ENCODE peak calls at places on chromosomes 3 and 15, in ten cellular contexts. One of them, this sample, is unnamed.

GRCh38 chr3:175743733-175744400 is 884.7 kb downstream of the NAALADL2 start:
- DNase-seq in LNCaP clone FGC: no peak
- DNase-seq in lower lobe of right lung: no peak
- DNase-seq in T-helper 17 cell: no peak
- DNase-seq in GM13976: no peak
- DNase-seq in choroid plexus epithelial cell: peak; percentile 64
- DNase-seq in BE2C: no peak
- DNase-seq in activated gamma-delta T cell treated with Interleukin-2 at 50 U/mL for 16 hours: no peak
- DNase-seq in stimulated activated CD4-positive, alpha-beta T cell treated with anti-CD3 and anti-CD28 coated beads, Interleukin-15, amount 100 ng/mL, for 24 hours: no peak
- DNase-seq in EL: peak; percentile 79
- DNase-seq in this sample: no peak

GRCh38 chr3:31125413-31126020 is 231.1 kb upstream of the GADL1 start:
- DNase-seq in T-helper 17 cell: no peak
- DNase-seq in choroid plexus epithelial cell: no peak
- DNase-seq in LNCaP clone FGC: no peak
- DNase-seq in BE2C: no peak
- DNase-seq in stimulated activated CD4-positive, alpha-beta T cell treated with anti-CD3 and anti-CD28 coated beads, Interleukin-15, amount 100 ng/mL, for 24 hours: no peak
- DNase-seq in lower lobe of right lung: no peak
- DNase-seq in GM13976: no peak
- DNase-seq in activated gamma-delta T cell treated with Interleukin-2 at 50 U/mL for 16 hours: no peak
- DNase-seq in EL: no peak
- DNase-seq in this sample: no peak

GRCh38 chr15:37900286-37901221 is 33.9 kb upstream of the TMCO5A start:
- DNase-seq in activated gamma-delta T cell treated with Interleukin-2 at 50 U/mL for 16 hours: no peak
- DNase-seq in T-helper 17 cell: no peak
- DNase-seq in lower lobe of right lung: no peak
- DNase-seq in GM13976: no peak
- DNase-seq in BE2C: no peak
- DNase-seq in stimulated activated CD4-positive, alpha-beta T cell treated with anti-CD3 and anti-CD28 coated beads, Interleukin-15, amount 100 ng/mL, for 24 hours: no peak
- DNase-seq in EL: peak; percentile 94
- DNase-seq in choroid plexus epithelial cell: peak; percentile 89
- DNase-seq in LNCaP clone FGC: no peak
- DNase-seq in this sample: no peak

GRCh38 chr3:128698211-128699011 is 27.6 kb upstream of the RAB7A start:
- DNase-seq in EL: peak; percentile 39
- DNase-seq in lower lobe of right lung: peak; percentile 62
- DNase-seq in stimulated activated CD4-positive, alpha-beta T cell treated with anti-CD3 and anti-CD28 coated beads, Interleukin-15, amount 100 ng/mL, for 24 hours: peak; percentile 38
- DNase-seq in BE2C: no peak
- DNase-seq in choroid plexus epithelial cell: peak; percentile 17
- DNase-seq in LNCaP clone FGC: no peak
- DNase-seq in activated gamma-delta T cell treated with Interleukin-2 at 50 U/mL for 16 hours: peak; percentile 9
- DNase-seq in GM13976: peak; percentile 63
- DNase-seq in T-helper 17 cell: peak; percentile 13
- DNase-seq in this sample: no peak

GRCh38 chr3:59751606-59752005 is 701.8 kb upstream of the CFAP20DC start:
- DNase-seq in GM13976: no peak
- DNase-seq in lower lobe of right lung: no peak
- DNase-seq in LNCaP clone FGC: no peak
- DNase-seq in activated gamma-delta T cell treated with Interleukin-2 at 50 U/mL for 16 hours: no peak
- DNase-seq in BE2C: no peak
- DNase-seq in choroid plexus epithelial cell: no peak
- DNase-seq in EL: no peak
- DNase-seq in stimulated activated CD4-positive, alpha-beta T cell treated with anti-CD3 and anti-CD28 coated beads, Interleukin-15, amount 100 ng/mL, for 24 hours: no peak
- DNase-seq in T-helper 17 cell: no peak
- DNase-seq in this sample: no peak

GRCh38 chr3:135911106-135911505 is 54.4 kb upstream of the PPP2R3A start:
- DNase-seq in BE2C: no peak
- DNase-seq in LNCaP clone FGC: no peak
- DNase-seq in GM13976: no peak
- DNase-seq in lower lobe of right lung: no peak
- DNase-seq in EL: no peak
- DNase-seq in choroid plexus epithelial cell: no peak
- DNase-seq in stimulated activated CD4-positive, alpha-beta T cell treated with anti-CD3 and anti-CD28 coated beads, Interleukin-15, amount 100 ng/mL, for 24 hours: no peak
- DNase-seq in T-helper 17 cell: no peak
- DNase-seq in activated gamma-delta T cell treated with Interleukin-2 at 50 U/mL for 16 hours: no peak
- DNase-seq in this sample: no peak

GRCh38 chr3:177764377-177764912 is 567.2 kb upstream of the TBL1XR1 start:
- DNase-seq in BE2C: no peak
- DNase-seq in stimulated activated CD4-positive, alpha-beta T cell treated with anti-CD3 and anti-CD28 coated beads, Interleukin-15, amount 100 ng/mL, for 24 hours: no peak
- DNase-seq in activated gamma-delta T cell treated with Interleukin-2 at 50 U/mL for 16 hours: no peak
- DNase-seq in EL: no peak
- DNase-seq in LNCaP clone FGC: no peak
- DNase-seq in lower lobe of right lung: no peak
- DNase-seq in choroid plexus epithelial cell: peak; percentile 43
- DNase-seq in T-helper 17 cell: no peak
- DNase-seq in GM13976: no peak
- DNase-seq in this sample: no peak

GRCh38 chr3:8625991-8626390 is 18.6 kb downstream of the SSUH2 start:
- DNase-seq in choroid plexus epithelial cell: no peak
- DNase-seq in T-helper 17 cell: no peak
- DNase-seq in activated gamma-delta T cell treated with Interleukin-2 at 50 U/mL for 16 hours: no peak
- DNase-seq in lower lobe of right lung: no peak
- DNase-seq in BE2C: no peak
- DNase-seq in stimulated activated CD4-positive, alpha-beta T cell treated with anti-CD3 and anti-CD28 coated beads, Interleukin-15, amount 100 ng/mL, for 24 hours: no peak
- DNase-seq in LNCaP clone FGC: no peak
- DNase-seq in EL: peak; percentile 55
- DNase-seq in GM13976: no peak
- DNase-seq in this sample: no peak

GRCh38 chr3:165754219-165755007 is 82.8 kb downstream of the BCHE start:
- DNase-seq in choroid plexus epithelial cell: no peak
- DNase-seq in GM13976: no peak
- DNase-seq in activated gamma-delta T cell treated with Interleukin-2 at 50 U/mL for 16 hours: no peak
- DNase-seq in LNCaP clone FGC: no peak
- DNase-seq in T-helper 17 cell: no peak
- DNase-seq in BE2C: no peak
- DNase-seq in EL: no peak
- DNase-seq in lower lobe of right lung: no peak
- DNase-seq in stimulated activated CD4-positive, alpha-beta T cell treated with anti-CD3 and anti-CD28 coated beads, Interleukin-15, amount 100 ng/mL, for 24 hours: no peak
- DNase-seq in this sample: no peak

GRCh38 chr3:73493543-73494314 is 131.0 kb downstream of the PDZRN3 start:
- DNase-seq in stimulated activated CD4-positive, alpha-beta T cell treated with anti-CD3 and anti-CD28 coated beads, Interleukin-15, amount 100 ng/mL, for 24 hours: no peak
- DNase-seq in activated gamma-delta T cell treated with Interleukin-2 at 50 U/mL for 16 hours: no peak
- DNase-seq in EL: peak; percentile 80
- DNase-seq in BE2C: no peak
- DNase-seq in choroid plexus epithelial cell: peak; percentile 82
- DNase-seq in LNCaP clone FGC: no peak
- DNase-seq in lower lobe of right lung: no peak
- DNase-seq in GM13976: no peak
- DNase-seq in T-helper 17 cell: no peak
- DNase-seq in this sample: no peak

This sample was measured in HL-60.